ENCODE peak calls at places on chromosomes 2 and 18, in ten cellular contexts. H is left lung; N is foreskin fibroblast; E is heart right ventricle; B is AG04450; X is ovary; Z is endothelial cell of umbilical vein; C is IMR-90; D is HepG2; F is CD4-positive, alpha-beta T cell. W is an unnamed sample.

GRCh38 chr2:207423886-207424285 is 105.9 kb upstream of the CREB1 start:
- DNase-seq in D (no peak), C (peak), X (no peak), F (no peak), E (no peak), N (peak), B (peak), Z (no peak), H (no peak), W (no peak)

GRCh38 chr2:58042486-58042970 is 4.1 kb upstream of the VRK2 start:
- DNase-seq in Z (peak), N (peak), X (no peak), B (peak), H (no peak), C (peak), D (peak), F (no peak), E (no peak), W (no peak)

GRCh38 chr2:110114007-110114591 is 1.5 kb downstream of the MALL start:
- DNase-seq in C (no peak), N (no peak), D (peak), H (peak), B (no peak), X (no peak), F (no peak), E (no peak), Z (peak), W (no peak)

GRCh38 chr18:49537232-49537876 is 24.5 kb upstream of the LIPG start:
- DNase-seq in D (no peak), X (no peak), Z (no peak), H (no peak), C (no peak), N (no peak), B (no peak), E (no peak), F (no peak), W (no peak)

GRCh38 chr2:69559696-69560482 is 83.7 kb downstream of the AAK1 start:
- DNase-seq in Z (peak), C (peak), N (no peak), F (no peak), D (peak), B (no peak), E (no peak), H (no peak), X (no peak), W (no peak)

GRCh38 chr18:72672364-72673151 is 128.4 kb upstream of the CBLN2 start:
- DNase-seq in F (no peak), H (no peak), X (no peak), Z (peak), N (peak), E (no peak), C (peak), B (no peak), D (peak), W (no peak)

GRCh38 chr2:3169106-3169870 is 208.3 kb downstream of the EIPR1 start:
- DNase-seq in Z (peak), C (peak), H (no peak), X (no peak), E (no peak), B (no peak), N (peak), F (no peak), D (no peak), W (no peak)

GRCh38 chr2:99422599-99422998 is 67.2 kb downstream of the REV1 start:
- DNase-seq in N (no peak), H (no peak), D (no peak), Z (no peak), X (no peak), F (no peak), B (no peak), C (no peak), E (no peak), W (no peak)

GRCh38 chr2:100178085-100178788 is 35.8 kb upstream of the AFF3 start:
- DNase-seq in F (no peak), H (no peak), E (no peak), D (peak), C (peak), X (no peak), Z (peak), B (no peak), N (no peak), W (no peak)

GRCh38 chr2:188295067-188295685 is 3.5 kb downstream of the GULP1 start:
- DNase-seq in N (no peak), E (no peak), H (no peak), B (no peak), C (no peak), D (no peak), Z (peak), X (no peak), F (no peak), W (no peak)

GRCh38 chr2:205673312-205673711 is 9.0 kb upstream of the NRP2 start:
- DNase-seq in N (no peak), Z (no peak), E (no peak), X (no peak), D (no peak), C (no peak), F (no peak), B (no peak), H (no peak), W (no peak)

GRCh38 chr2:48512586-48512985 is 17.4 kb upstream of the STON1 start:
- DNase-seq in F (no peak), H (no peak), B (no peak), Z (no peak), C (no peak), D (no peak), E (no peak), X (no peak), N (peak), W (no peak)

GRCh38 chr18:25314824-25315223 is 37.1 kb downstream of the ZNF521 start:
- DNase-seq in D (no peak), B (no peak), C (peak), F (no peak), N (no peak), E (no peak), X (no peak), Z (no peak), H (no peak), W (no peak)

GRCh38 chr2:960064-960736 is 9.6 kb downstream of the SNTG2 start:
- DNase-seq in B (no peak), E (no peak), D (no peak), H (no peak), F (no peak), N (no peak), X (no peak), C (no peak), Z (no peak), W (no peak)

GRCh38 chr2:67399144-67399543 is 2.0 kb downstream of the ETAA1 start:
- DNase-seq in C (no peak), X (no peak), H (no peak), F (no peak), B (no peak), Z (peak), N (no peak), D (no peak), E (no peak), W (no peak)

GRCh38 chr18:5630057-5630765 is 86.4 kb upstream of the EPB41L3 start:
- DNase-seq in C (peak), E (peak), D (no peak), N (peak), Z (peak), X (peak), H (peak), B (no peak), F (no peak), W (no peak)

GRCh38 chr2:119232666-119232993 is 9.0 kb downstream of the STEAP3 start:
- DNase-seq in C (no peak), X (no peak), F (no peak), N (no peak), B (no peak), E (no peak), D (no peak), Z (no peak), H (no peak), W (no peak)

GRCh38 chr2:15673919-15674636 is 82.4 kb downstream of the DDX1 start:
- DNase-seq in F (no peak), B (peak), E (no peak), C (peak), N (no peak), D (peak), Z (no peak), X (no peak), H (peak), W (no peak)

DNA sequence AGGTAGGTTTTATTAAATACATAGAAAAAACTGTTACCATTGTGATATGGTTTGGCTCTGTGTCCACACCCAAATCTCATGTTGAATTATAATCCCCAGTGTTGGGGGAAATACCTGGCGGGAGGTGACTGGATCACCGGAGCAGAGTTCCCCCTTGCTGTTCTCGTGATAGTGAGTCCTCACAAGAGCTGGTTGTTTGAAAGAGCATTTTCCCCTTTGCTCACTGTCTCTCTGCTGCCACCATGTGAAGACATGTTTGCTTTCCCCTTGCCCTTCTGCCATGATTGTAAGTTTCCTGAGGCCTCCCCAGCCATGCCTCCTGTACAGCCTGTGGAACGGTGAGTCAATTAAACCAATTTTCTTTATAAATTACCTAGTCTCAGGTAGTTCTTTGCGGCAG is 352.7 kb upstream of the SLC39A10 start:
- DNase-seq in X (no peak), C (peak), F (no peak), D (peak), N (no peak), E (no peak), Z (peak), B (no peak), H (no peak), W (no peak)
- TF ChIP-seq CTCF in X (no peak), C (no peak), F (no peak), D (peak), N (no peak), E (no peak), Z (no peak), B (peak), H (no peak), W (no peak)

DNA sequence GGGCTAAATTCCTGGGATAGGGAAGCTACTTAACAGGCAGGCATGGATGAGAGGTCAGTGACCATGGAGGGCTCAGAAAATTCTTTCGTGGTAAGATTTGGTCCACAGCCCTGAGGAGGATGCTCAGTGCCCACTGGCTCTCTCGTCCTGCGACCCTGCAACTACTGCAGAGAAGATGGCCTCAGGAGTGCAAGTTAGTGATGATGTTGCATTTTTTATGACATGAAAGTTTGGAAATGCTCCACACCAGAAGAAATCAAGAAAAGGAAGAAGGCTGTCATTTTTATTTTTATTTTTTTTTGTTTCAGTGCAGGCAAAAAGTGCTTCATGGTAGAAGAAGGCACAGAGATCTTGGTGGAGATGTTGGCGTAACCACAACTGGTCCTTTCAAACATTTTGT is 238.6 kb upstream of the PARD3B start:
- DNase-seq in E (no peak), D (no peak), X (no peak), N (no peak), H (no peak), C (no peak), F (no peak), Z (no peak), B (no peak), W (no peak)
- TF ChIP-seq CTCF in E (no peak), D (no peak), X (no peak), N (no peak), H (no peak), C (no peak), F (no peak), Z (no peak), B (no peak), W (no peak)

GRCh38 chr18:74496508-74497307 is 545 bp downstream of the CNDP2 start:
- DNase-seq in E (peak), N (peak), C (peak), H (peak), F (no peak), X (peak), D (peak), Z (no peak), B (peak), W (peak)

GRCh38 chr18:74494514-74494913 is 1.6 kb upstream of the CNDP2 start:
- DNase-seq in E (no peak), N (no peak), C (no peak), D (no peak), H (no peak), X (no peak), Z (no peak), F (no peak), B (no peak), W (no peak)

GRCh38 chr18:74495581-74496507 is at the start of gene CNDP2:
- DNase-seq in X (peak), E (peak), N (peak), F (peak), B (peak), C (peak), D (peak), H (peak), Z (peak), W (peak)

GRCh38 chr18:74492259-74492658 is 3.9 kb upstream of the CNDP2 start:
- DNase-seq in X (no peak), C (no peak), N (no peak), H (no peak), D (no peak), Z (no peak), F (no peak), B (no peak), E (no peak), W (no peak)

GRCh38 chr18:74493689-74494088 is 2.5 kb upstream of the CNDP2 start:
- DNase-seq in F (peak), D (peak), B (peak), H (no peak), E (no peak), C (peak), Z (peak), N (peak), X (no peak), W (no peak)
- TF ChIP-seq CTCF in F (peak), D (peak), B (peak), H (peak), E (peak), C (peak), Z (peak), N (peak), X (no peak), W (peak)

GRCh38 chr2:176817061-176817565 is 395.5 kb upstream of the HNRNPA3 start:
- DNase-seq in F (no peak), N (no peak), E (no peak), B (no peak), Z (no peak), H (no peak), C (no peak), X (no peak), D (no peak), W (no peak)
- TF ChIP-seq CTCF in F (no peak), N (no peak), E (no peak), B (no peak), Z (no peak), H (no peak), C (no peak), X (no peak), D (no peak), W (no peak)

GRCh38 chr2:25567406-25567805 is 106.0 kb downstream of the DTNB start:
- DNase-seq in B (no peak), N (peak), X (no peak), C (peak), H (no peak), F (no peak), D (peak), Z (peak), E (no peak), W (no peak)
- TF ChIP-seq CTCF in B (peak), N (peak), X (no peak), C (peak), H (peak), F (no peak), D (peak), Z (peak), E (peak), W (peak)

GRCh38 chr18:26803643-26804042 is 61.9 kb downstream of the AQP4 start:
- DNase-seq in D (no peak), X (no peak), C (no peak), B (no peak), H (no peak), Z (no peak), E (no peak), N (no peak), F (no peak), W (no peak)

GRCh38 chr18:26802330-26803200 is 62.9 kb downstream of the AQP4 start:
- DNase-seq in B (no peak), H (no peak), E (no peak), C (no peak), F (no peak), N (no peak), X (no peak), Z (no peak), D (no peak), W (no peak)

GRCh38 chr18:26806224-26806623 is 59.3 kb downstream of the AQP4 start:
- DNase-seq in E (no peak), X (no peak), Z (no peak), B (no peak), C (no peak), D (no peak), H (no peak), N (no peak), F (no peak), W (no peak)

GRCh38 chr18:26804474-26804873 is 61.0 kb downstream of the AQP4 start:
- DNase-seq in B (no peak), H (no peak), N (no peak), F (no peak), C (no peak), E (no peak), X (no peak), D (no peak), Z (no peak), W (no peak)
- TF ChIP-seq CTCF in B (no peak), H (no peak), N (no peak), F (no peak), C (no peak), E (peak), X (no peak), D (peak), Z (no peak), W (no peak)

GRCh38 chr18:60092073-60092472 is 192.3 kb downstream of the PMAIP1 start:
- DNase-seq in D (no peak), E (no peak), H (no peak), B (no peak), N (no peak), F (no peak), X (no peak), Z (no peak), C (no peak), W (no peak)

DNA sequence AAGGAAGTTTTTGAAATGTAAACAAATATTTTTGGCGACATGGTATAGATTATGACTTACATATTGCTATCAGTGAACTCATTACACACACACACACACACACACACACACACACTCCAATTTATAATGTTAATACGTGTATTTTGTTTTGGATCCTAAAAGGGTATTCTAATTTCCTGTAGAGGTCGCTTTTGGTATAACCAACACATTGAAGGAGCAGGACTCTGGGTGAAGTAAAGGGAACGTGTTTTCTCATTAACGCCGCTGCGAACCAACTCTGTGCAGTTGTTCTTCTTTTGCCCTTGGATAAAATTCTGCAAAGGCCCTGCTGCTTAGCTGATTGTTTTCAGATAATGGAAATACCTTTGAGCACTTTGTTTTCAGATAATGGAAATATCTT is 190.4 kb downstream of the PMAIP1 start:
- DNase-seq in H (no peak), Z (no peak), D (no peak), N (no peak), F (no peak), E (no peak), X (no peak), B (no peak), C (no peak), W (no peak)
- TF ChIP-seq CTCF in H (no peak), Z (no peak), D (no peak), N (no peak), F (no peak), E (peak), X (no peak), B (peak), C (no peak), W (no peak)

GRCh38 chr18:21508302-21508701 is 92.2 kb downstream of the ESCO1 start:
- DNase-seq in C (no peak), D (no peak), N (no peak), B (no peak), F (no peak), X (no peak), E (no peak), Z (no peak), H (no peak), W (no peak)
- TF ChIP-seq CTCF in C (no peak), D (no peak), N (no peak), B (no peak), F (no peak), X (no peak), E (no peak), Z (no peak), H (no peak), W (no peak)

DNA sequence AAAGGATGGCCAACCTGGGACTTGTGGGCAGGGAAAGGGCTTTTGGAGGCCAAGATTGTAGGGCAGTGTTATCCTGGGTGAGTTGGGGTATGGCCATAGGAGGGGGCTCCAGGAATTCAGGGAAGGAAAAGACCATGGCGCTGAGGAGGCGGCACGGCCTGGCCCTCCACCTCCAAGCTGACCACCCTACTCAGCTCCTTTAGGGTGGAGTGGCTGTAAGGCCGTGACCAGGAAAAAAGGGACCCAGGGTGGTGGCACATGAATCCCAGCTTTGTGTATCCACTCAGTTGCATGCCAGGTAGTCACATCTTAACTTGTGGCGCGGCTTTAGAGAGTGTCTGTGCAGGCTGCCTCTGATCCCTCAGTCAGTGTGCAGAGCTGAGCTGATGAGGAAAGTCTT is 168.1 kb downstream of the AGAP1 start:
- DNase-seq in N (no peak), E (no peak), B (no peak), D (no peak), X (no peak), C (no peak), Z (no peak), H (no peak), F (no peak), W (no peak)
- TF ChIP-seq CTCF in N (no peak), E (no peak), B (no peak), D (no peak), X (no peak), C (no peak), Z (no peak), H (no peak), F (no peak), W (no peak)

W was measured in CD14-positive monocyte.